ENCODE peak calls at places on chromosomes 3 and 15, in seven cellular contexts. K is heart left ventricle; A is HFF-Myc; R is osteocyte; X is AG08395; C is activated effector memory CD4-positive, alpha-beta T cell treated with anti-CD3 and anti-CD28 coated beads, Interleukin-2, amount 50 U/mL, for 16 hours; S is myocyte. D is an unnamed sample.

GRCh38 chr15:51536965-51537574 is 85.5 kb downstream of the DMXL2 start:
- DNase-seq in S (peak), A (no peak), X (peak), R (no peak), C (no peak), K (no peak), D (peak)

GRCh38 chr3:133935843-133936825 is 40.5 kb upstream of the RAB6B start:
- DNase-seq in R (peak), C (no peak), K (no peak), A (no peak), X (no peak), S (no peak), D (no peak)

GRCh38 chr15:88802991-88803240 is 320 bp upstream of the ACAN start:
- DNase-seq in K (no peak), R (no peak), A (no peak), C (no peak), X (no peak), S (no peak), D (no peak)

GRCh38 chr3:196207159-196207832 is 3.9 kb downstream of the ZDHHC19 start:
- DNase-seq in X (no peak), C (peak), S (no peak), R (no peak), A (no peak), K (no peak), D (no peak)

GRCh38 chr15:79418693-79419279 is 13.3 kb upstream of the MINAR1 start:
- DNase-seq in S (peak), K (no peak), R (no peak), X (no peak), C (no peak), A (no peak), D (no peak)

GRCh38 chr15:25989327-25989726 is 126.2 kb upstream of the ATP10A start:
- DNase-seq in S (no peak), C (no peak), R (no peak), A (no peak), K (no peak), X (no peak), D (no peak)

GRCh38 chr15:27993996-27994775 is 104.9 kb downstream of the OCA2 start:
- DNase-seq in K (no peak), R (no peak), C (no peak), X (no peak), S (no peak), A (no peak), D (no peak)

GRCh38 chr3:10511809-10512494 is 6.6 kb upstream of the ATP2B2 start:
- DNase-seq in S (peak), R (no peak), C (no peak), X (peak), A (no peak), K (peak), D (no peak)

GRCh38 chr3:72529084-72529483 is 319.2 kb downstream of the SHQ1 start:
- DNase-seq in S (no peak), R (no peak), X (no peak), A (no peak), C (no peak), K (no peak), D (no peak)

GRCh38 chr3:128923607-128924385 is 44.4 kb downstream of the ACAD9 start:
- DNase-seq in S (no peak), C (peak), K (no peak), R (peak), X (no peak), A (no peak), D (no peak)

GRCh38 chr3:169131695-169132464 is 531.6 kb downstream of the MECOM start:
- DNase-seq in R (no peak), X (no peak), C (no peak), K (no peak), S (no peak), A (no peak), D (no peak)

GRCh38 chr3:129277829-129278271 is 820 bp upstream of the HMCES start:
- DNase-seq in X (no peak), R (no peak), S (no peak), A (no peak), C (no peak), K (no peak), D (no peak)

GRCh38 chr3:55639886-55640765 is 153.0 kb upstream of the WNT5A start:
- DNase-seq in S (no peak), K (no peak), A (no peak), C (no peak), R (no peak), X (no peak), D (no peak)

GRCh38 chr15:43541785-43542184 is 24.4 kb downstream of the MAP1A start:
- DNase-seq in K (no peak), A (no peak), C (no peak), R (no peak), X (no peak), S (no peak), D (no peak)